ENCODE peak calls at places on chromosomes 3 and 15, in eight cellular contexts. B is GM12891; Z is NCI-H82; G is stimulated activated effector memory CD8-positive, alpha-beta T cell treated with anti-CD3 and anti-CD28 coated beads, Interleukin-12 subunit alpha, Interleukin-12 subunit beta, amount 100 ng/mL, for 72 hours; O is HCEC 1CT; L is vagina; N is GM12892; P is A549. H is an unnamed sample.
A peak's percentile ranks its signal among the peaks of the same experiment; 100 is the strongest.

GRCh38 chr15:88465633-88466219 is 1.5 kb downstream of the MRPL46 start:
- DNase-seq in O (peak; percentile 71), G (no peak), N (no peak), L (peak; percentile 25), B (no peak), Z (no peak), P (peak; percentile 31), H (peak; percentile 55)

GRCh38 chr3:54374214-54374855 is 252.0 kb downstream of the CACNA2D3 start:
- DNase-seq in O (no peak), P (peak; percentile 10), Z (peak; percentile 48), N (peak; percentile 7), G (no peak), B (peak; percentile 4), L (no peak), H (no peak)

GRCh38 chr3:184117649-184118048 is 17.5 kb upstream of the EIF2B5 start:
- DNase-seq in N (no peak), B (no peak), P (no peak), L (no peak), Z (peak; percentile 72), G (no peak), O (no peak), H (no peak)

GRCh38 chr3:53159415-53160135 is 1.4 kb upstream of the PRKCD start:
- DNase-seq in N (no peak), O (no peak), B (no peak), P (peak; percentile 20), G (no peak), Z (no peak), L (no peak), H (no peak)

GRCh38 chr3:134799393-134799792 is 4.3 kb downstream of the EPHB1 start:
- DNase-seq in P (no peak), Z (no peak), G (peak; percentile 12), B (no peak), L (no peak), N (no peak), O (no peak), H (peak; percentile 10)

GRCh38 chr3:23183731-23184130 is 19.4 kb upstream of the UBE2E2 start:
- DNase-seq in O (peak; percentile 63), G (no peak), Z (peak; percentile 77), P (peak; percentile 67), L (no peak), B (no peak), N (no peak), H (peak; percentile 60)

GRCh38 chr3:142614059-142614626 is 17.9 kb downstream of the PLS1 start:
- DNase-seq in O (no peak), N (no peak), B (no peak), G (no peak), P (no peak), Z (no peak), L (no peak), H (no peak)

GRCh38 chr15:64209680-64210334 is 47.0 kb upstream of the PPIB start:
- DNase-seq in P (peak; percentile 64), G (no peak), Z (peak; percentile 43), B (no peak), O (peak; percentile 51), L (no peak), N (no peak), H (peak; percentile 64)

GRCh38 chr3:13206799-13207577 is 133.8 kb upstream of the IQSEC1 start:
- DNase-seq in O (no peak), B (no peak), N (no peak), P (no peak), G (no peak), L (no peak), Z (no peak), H (no peak)

GRCh38 chr15:96474274-96474673 is 143.8 kb downstream of the NR2F2 start:
- DNase-seq in O (no peak), N (no peak), Z (no peak), L (no peak), P (no peak), G (no peak), B (no peak), H (no peak)

H was measured in IMR-90.